ENCODE peak calls at places on chromosomes 7 and 10, in seven cellular contexts. Z is MCF 10A, X is foreskin fibroblast, M is smooth muscle cell of the brain vasculature, C is transverse colon, L is caudate nucleus, U is tibial artery. G is an unnamed sample.

GRCh38 chr10:43314626-43315025 is 47.8 kb upstream of the RASGEF1A start:
- DNase-seq in C (no peak), X (no peak), L (no peak), M (no peak), Z (no peak), U (no peak), G (no peak)

GRCh38 chr7:130922206-130923112 is 188.5 kb upstream of the KLF14 start:
- DNase-seq in U (no peak), L (no peak), M (no peak), C (no peak), Z (no peak), X (no peak), G (no peak)

GRCh38 chr7:46226860-46227259 is 305.8 kb upstream of the IGFBP3 start:
- DNase-seq in U (no peak), C (no peak), Z (peak; percentile 39), X (peak; percentile 18), M (no peak), L (no peak), G (no peak)

GRCh38 chr10:124745678-124746077 is 1.5 kb upstream of the FAM53B start:
- DNase-seq in C (no peak), U (no peak), X (peak; percentile 70), L (no peak), Z (peak; percentile 49), M (peak; percentile 37), G (no peak)

GRCh38 chr10:131512852-131513251 is 201.3 kb upstream of the TCERG1L start:
- DNase-seq in Z (no peak), X (no peak), M (no peak), C (no peak), U (no peak), L (no peak), G (no peak)

GRCh38 chr7:68770649-68771048 is 827.6 kb upstream of the AUTS2 start:
- DNase-seq in M (no peak), U (no peak), C (no peak), L (no peak), Z (no peak), X (no peak), G (no peak)

GRCh38 chr10:71649631-71650030 is 69.9 kb downstream of the C10orf105 start:
- DNase-seq in U (no peak), C (no peak), L (no peak), M (no peak), X (no peak), Z (peak; percentile 26), G (no peak)

GRCh38 chr7:108136191-108136581 is 6.0 kb upstream of the LAMB4 start:
- DNase-seq in M (no peak), L (no peak), Z (no peak), C (no peak), U (no peak), X (no peak), G (no peak)

GRCh38 chr7:138654616-138655015 is 46.5 kb downstream of the SVOPL start:
- DNase-seq in U (no peak), X (no peak), C (no peak), Z (no peak), L (no peak), M (no peak), G (no peak)

GRCh38 chr7:92609921-92610518 is 19.8 kb upstream of the FAM133B start:
- DNase-seq in Z (peak; percentile 36), C (no peak), L (no peak), M (no peak), X (no peak), U (no peak), G (no peak)

GRCh38 chr10:43109671-43110249 is 28.5 kb upstream of the CSGALNACT2 start:
- DNase-seq in C (no peak), M (no peak), U (no peak), Z (no peak), L (no peak), X (peak; percentile 40), G (no peak)

GRCh38 chr10:60536529-60537114 is 146.9 kb upstream of the ANK3 start:
- DNase-seq in U (no peak), C (no peak), Z (peak; percentile 56), X (peak; percentile 64), M (no peak), L (no peak), G (no peak)

GRCh38 chr7:23377134-23377533 is 78.0 kb downstream of the MALSU1 start:
- DNase-seq in M (no peak), C (no peak), L (no peak), U (no peak), Z (peak; percentile 22), X (peak; percentile 57), G (no peak)

GRCh38 chr10:119726291-119727261 is 726 bp downstream of the INPP5F start:
- DNase-seq in C (peak; percentile 53), U (no peak), X (no peak), M (no peak), Z (no peak), L (no peak), G (no peak)

GRCh38 chr7:125847706-125848105 is 918.1 kb upstream of the POT1 start:
- DNase-seq in C (no peak), Z (no peak), U (no peak), X (no peak), L (no peak), M (no peak), G (no peak)

GRCh38 chr7:119935418-119936025 is 337.5 kb upstream of the KCND2 start:
- DNase-seq in U (no peak), L (no peak), M (no peak), X (peak; percentile 54), Z (peak; percentile 46), C (no peak), G (peak; percentile 41)

GRCh38 chr7:159127691-159128642 is 16.7 kb downstream of the VIPR2 start:
- DNase-seq in L (no peak), Z (no peak), U (peak; percentile 51), C (no peak), M (no peak), X (no peak), G (no peak)

GRCh38 chr10:17685227-17685840 is 41.4 kb downstream of the STAM start:
- DNase-seq in M (no peak), Z (no peak), U (no peak), L (no peak), X (no peak), C (no peak), G (no peak)

GRCh38 chr10:70747192-70747965 is 37.8 kb downstream of the TBATA start:
- DNase-seq in X (no peak), L (no peak), C (no peak), Z (no peak), M (no peak), U (no peak), G (no peak)

GRCh38 chr10:125002423-125003145 is 60.7 kb downstream of the ZRANB1 start:
- DNase-seq in C (no peak), X (no peak), L (no peak), Z (no peak), M (no peak), U (peak; percentile 63), G (no peak)

GRCh38 chr10:46299531-46300366 is 13.0 kb downstream of the ANTXRL start:
- DNase-seq in Z (no peak), X (no peak), L (no peak), U (no peak), M (no peak), C (peak; percentile 7), G (no peak)

GRCh38 chr10:15712903-15713302 is 6.8 kb downstream of the ITGA8 start:
- DNase-seq in U (no peak), L (no peak), X (peak; percentile 39), Z (no peak), M (no peak), C (no peak), G (no peak)

GRCh38 chr7:106108988-106109387 is 3.1 kb downstream of the SYPL1 start:
- DNase-seq in U (no peak), X (no peak), M (no peak), Z (no peak), L (no peak), C (no peak), G (no peak)

GRCh38 chr7:158651968-158652555 is 52.5 kb downstream of the NCAPG2 start:
- DNase-seq in X (peak; percentile 30), Z (no peak), C (no peak), U (no peak), M (no peak), L (no peak), G (no peak)

GRCh38 chr10:105925045-105925785 is 1239.3 kb downstream of the SORCS1 start:
- DNase-seq in U (no peak), X (no peak), C (no peak), M (no peak), L (no peak), Z (no peak), G (no peak)

GRCh38 chr10:102628451-102628911 is 15.8 kb upstream of the TRIM8 start:
- DNase-seq in C (no peak), U (peak; percentile 84), M (no peak), Z (peak; percentile 70), L (peak; percentile 75), X (peak; percentile 46), G (no peak)

GRCh38 chr7:148367701-148368475 is 222.7 kb upstream of the C7orf33 start:
- DNase-seq in U (no peak), M (no peak), C (no peak), X (no peak), Z (no peak), L (no peak), G (no peak)

GRCh38 chr10:119205926-119206602 is 1.3 kb upstream of the GRK5 start:
- DNase-seq in L (no peak), C (peak; percentile 77), U (peak; percentile 83), X (peak; percentile 53), M (no peak), Z (peak; percentile 18), G (no peak)

GRCh38 chr7:99665989-99666388 is 13.8 kb downstream of the CYP3A5 start:
- DNase-seq in X (no peak), U (no peak), L (no peak), M (no peak), Z (no peak), C (no peak), G (no peak)

GRCh38 chr7:45101748-45102147 is 9.7 kb downstream of the TBRG4 start:
- DNase-seq in C (no peak), X (no peak), U (peak; percentile 21), L (no peak), Z (no peak), M (no peak), G (no peak)

GRCh38 chr7:69934475-69934903 is 336.2 kb downstream of the AUTS2 start:
- DNase-seq in Z (no peak), U (no peak), L (peak; percentile 53), X (no peak), C (no peak), M (no peak), G (no peak)

GRCh38 chr10:93463723-93464511 is 18.2 kb downstream of the MYOF start:
- DNase-seq in C (peak; percentile 37), L (no peak), U (no peak), X (peak; percentile 85), Z (peak; percentile 66), M (no peak), G (no peak)

GRCh38 chr10:11611248-11612003 is at the start of gene USP6NL:
- DNase-seq in C (peak; percentile 94), U (peak; percentile 91), L (peak; percentile 62), M (no peak), Z (peak; percentile 86), X (peak; percentile 96), G (no peak)

GRCh38 chr10:127496045-127496444 is 53.1 kb upstream of the NPS start:
- DNase-seq in X (no peak), M (no peak), C (no peak), L (no peak), U (no peak), Z (no peak), G (no peak)